ENCODE peak calls at places on chromosome 16, in nine cellular contexts. One of them, this sample, is unnamed.
A peak's percentile ranks its signal among the peaks of the same experiment; 100 is the strongest.

GRCh38 chr16:11794991-11795886 is 1.8 kb downstream of the ZC3H7A start:
- DNase-seq in NB4: no peak
- DNase-seq in GM19239: no peak
- DNase-seq in iPS-NIHi11: no peak
- DNase-seq in stimulated activated CD8-positive, alpha-beta memory T cell treated with anti-CD3 and anti-CD28 coated beads, Interleukin-7, amount 100 ng/mL, for 1 hour: no peak
- DNase-seq in posterior vena cava: no peak
- DNase-seq in fibroblast of pulmonary artery: no peak
- DNase-seq in ureter: no peak
- DNase-seq in NAMALWA: no peak
- DNase-seq in this sample: no peak

GRCh38 chr16:50836121-50836541 is 94.2 kb downstream of the CYLD start:
- DNase-seq in GM19239: no peak
- DNase-seq in iPS-NIHi11: no peak
- DNase-seq in fibroblast of pulmonary artery: peak; percentile 13
- DNase-seq in posterior vena cava: no peak
- DNase-seq in NAMALWA: no peak
- DNase-seq in NB4: no peak
- DNase-seq in ureter: peak; percentile 9
- DNase-seq in stimulated activated CD8-positive, alpha-beta memory T cell treated with anti-CD3 and anti-CD28 coated beads, Interleukin-7, amount 100 ng/mL, for 1 hour: no peak
- DNase-seq in this sample: no peak

GRCh38 chr16:67464565-67464964 is 16.4 kb downstream of the ATP6V0D1 start:
- DNase-seq in ureter: no peak
- DNase-seq in iPS-NIHi11: no peak
- DNase-seq in GM19239: no peak
- DNase-seq in NB4: no peak
- DNase-seq in fibroblast of pulmonary artery: no peak
- DNase-seq in NAMALWA: no peak
- DNase-seq in posterior vena cava: no peak
- DNase-seq in stimulated activated CD8-positive, alpha-beta memory T cell treated with anti-CD3 and anti-CD28 coated beads, Interleukin-7, amount 100 ng/mL, for 1 hour: no peak
- DNase-seq in this sample: no peak

GRCh38 chr16:4200000-4200780 is 41.7 kb downstream of the SRL start:
- DNase-seq in iPS-NIHi11: peak; percentile 75
- DNase-seq in GM19239: no peak
- DNase-seq in ureter: peak; percentile 81
- DNase-seq in fibroblast of pulmonary artery: peak; percentile 68
- DNase-seq in stimulated activated CD8-positive, alpha-beta memory T cell treated with anti-CD3 and anti-CD28 coated beads, Interleukin-7, amount 100 ng/mL, for 1 hour: peak; percentile 13
- DNase-seq in posterior vena cava: peak; percentile 88
- DNase-seq in NB4: peak; percentile 68
- DNase-seq in NAMALWA: peak; percentile 67
- DNase-seq in this sample: peak; percentile 75

GRCh38 chr16:86059253-86060171 is 160.6 kb downstream of the IRF8 start:
- DNase-seq in posterior vena cava: peak; percentile 92
- DNase-seq in fibroblast of pulmonary artery: peak; percentile 29
- DNase-seq in NAMALWA: no peak
- DNase-seq in NB4: no peak
- DNase-seq in iPS-NIHi11: no peak
- DNase-seq in stimulated activated CD8-positive, alpha-beta memory T cell treated with anti-CD3 and anti-CD28 coated beads, Interleukin-7, amount 100 ng/mL, for 1 hour: no peak
- DNase-seq in ureter: peak; percentile 77
- DNase-seq in GM19239: no peak
- DNase-seq in this sample: no peak

GRCh38 chr16:68369697-68370096 is 58.9 kb downstream of the PRMT7 start:
- DNase-seq in posterior vena cava: no peak
- DNase-seq in fibroblast of pulmonary artery: no peak
- DNase-seq in NAMALWA: no peak
- DNase-seq in stimulated activated CD8-positive, alpha-beta memory T cell treated with anti-CD3 and anti-CD28 coated beads, Interleukin-7, amount 100 ng/mL, for 1 hour: no peak
- DNase-seq in NB4: peak; percentile 98
- DNase-seq in GM19239: peak; percentile 87
- DNase-seq in iPS-NIHi11: no peak
- DNase-seq in ureter: no peak
- DNase-seq in this sample: no peak

GRCh38 chr16:85326113-85326793 is 214.0 kb upstream of the CIBAR2 start:
- DNase-seq in posterior vena cava: no peak
- DNase-seq in fibroblast of pulmonary artery: peak; percentile 29
- DNase-seq in stimulated activated CD8-positive, alpha-beta memory T cell treated with anti-CD3 and anti-CD28 coated beads, Interleukin-7, amount 100 ng/mL, for 1 hour: no peak
- DNase-seq in NB4: peak; percentile 49
- DNase-seq in GM19239: no peak
- DNase-seq in iPS-NIHi11: no peak
- DNase-seq in NAMALWA: no peak
- DNase-seq in ureter: no peak
- DNase-seq in this sample: no peak

GRCh38 chr16:88456356-88457292 is 3.5 kb downstream of the ZFPM1 start:
- DNase-seq in ureter: no peak
- DNase-seq in stimulated activated CD8-positive, alpha-beta memory T cell treated with anti-CD3 and anti-CD28 coated beads, Interleukin-7, amount 100 ng/mL, for 1 hour: peak; percentile 33
- DNase-seq in fibroblast of pulmonary artery: no peak
- DNase-seq in iPS-NIHi11: no peak
- DNase-seq in NAMALWA: peak; percentile 58
- DNase-seq in posterior vena cava: no peak
- DNase-seq in NB4: no peak
- DNase-seq in GM19239: no peak
- DNase-seq in this sample: no peak

GRCh38 chr16:26382607-26383006 is 684.1 kb upstream of the C16orf82 start:
- DNase-seq in NB4: no peak
- DNase-seq in fibroblast of pulmonary artery: no peak
- DNase-seq in NAMALWA: no peak
- DNase-seq in ureter: no peak
- DNase-seq in GM19239: no peak
- DNase-seq in stimulated activated CD8-positive, alpha-beta memory T cell treated with anti-CD3 and anti-CD28 coated beads, Interleukin-7, amount 100 ng/mL, for 1 hour: no peak
- DNase-seq in iPS-NIHi11: no peak
- DNase-seq in posterior vena cava: no peak
- DNase-seq in this sample: no peak

GRCh38 chr16:13892301-13892700 is 27.7 kb upstream of the ERCC4 start:
- DNase-seq in NB4: no peak
- DNase-seq in NAMALWA: no peak
- DNase-seq in GM19239: no peak
- DNase-seq in iPS-NIHi11: no peak
- DNase-seq in ureter: no peak
- DNase-seq in posterior vena cava: no peak
- DNase-seq in stimulated activated CD8-positive, alpha-beta memory T cell treated with anti-CD3 and anti-CD28 coated beads, Interleukin-7, amount 100 ng/mL, for 1 hour: no peak
- DNase-seq in fibroblast of pulmonary artery: no peak
- DNase-seq in this sample: no peak

GRCh38 chr16:68257906-68258800 is 6.2 kb upstream of the SLC7A6 start:
- DNase-seq in NB4: peak; percentile 71
- DNase-seq in GM19239: no peak
- DNase-seq in posterior vena cava: no peak
- DNase-seq in ureter: peak; percentile 79
- DNase-seq in iPS-NIHi11: peak; percentile 56
- DNase-seq in fibroblast of pulmonary artery: peak; percentile 33
- DNase-seq in stimulated activated CD8-positive, alpha-beta memory T cell treated with anti-CD3 and anti-CD28 coated beads, Interleukin-7, amount 100 ng/mL, for 1 hour: no peak
- DNase-seq in NAMALWA: peak; percentile 63
- DNase-seq in this sample: no peak

GRCh38 chr16:564690-565419 is 1.9 kb upstream of the NHLRC4 start:
- DNase-seq in GM19239: no peak
- DNase-seq in fibroblast of pulmonary artery: no peak
- DNase-seq in ureter: no peak
- DNase-seq in posterior vena cava: no peak
- DNase-seq in stimulated activated CD8-positive, alpha-beta memory T cell treated with anti-CD3 and anti-CD28 coated beads, Interleukin-7, amount 100 ng/mL, for 1 hour: no peak
- DNase-seq in NAMALWA: no peak
- DNase-seq in NB4: no peak
- DNase-seq in iPS-NIHi11: no peak
- DNase-seq in this sample: no peak

GRCh38 chr16:12250578-12250977 is 274.0 kb downstream of the SNX29 start:
- DNase-seq in iPS-NIHi11: no peak
- DNase-seq in stimulated activated CD8-positive, alpha-beta memory T cell treated with anti-CD3 and anti-CD28 coated beads, Interleukin-7, amount 100 ng/mL, for 1 hour: no peak
- DNase-seq in fibroblast of pulmonary artery: no peak
- DNase-seq in NAMALWA: no peak
- DNase-seq in GM19239: no peak
- DNase-seq in posterior vena cava: no peak
- DNase-seq in ureter: no peak
- DNase-seq in NB4: no peak
- DNase-seq in this sample: no peak

GRCh38 chr16:74186589-74186988 is 110.0 kb upstream of the PSMD7 start:
- DNase-seq in stimulated activated CD8-positive, alpha-beta memory T cell treated with anti-CD3 and anti-CD28 coated beads, Interleukin-7, amount 100 ng/mL, for 1 hour: no peak
- DNase-seq in posterior vena cava: no peak
- DNase-seq in GM19239: no peak
- DNase-seq in NB4: no peak
- DNase-seq in fibroblast of pulmonary artery: no peak
- DNase-seq in ureter: no peak
- DNase-seq in iPS-NIHi11: no peak
- DNase-seq in NAMALWA: no peak
- DNase-seq in this sample: no peak

This sample was measured in Karpas-422.